ENCODE peak calls at places on chromosomes 1 and 21, in five cellular contexts. A is GM23248, Q is HCT116, G is SK-N-SH, I is PC-3. Y is an unnamed sample.

GRCh38 chr1:219387211-219387610 is 213.5 kb downstream of the LYPLAL1 start:
- DNase-seq in A (no peak), Q (no peak), G (no peak), I (no peak), Y (no peak)

GRCh38 chr1:33577663-33578062 is 105.2 kb downstream of the ZSCAN20 start:
- DNase-seq in A (no peak), Q (no peak), G (no peak), I (no peak), Y (no peak)

GRCh38 chr1:2050793-2051682 is 827 bp downstream of the PRKCZ start:
- DNase-seq in A (no peak), Q (no peak), G (no peak), I (peak; percentile 22), Y (no peak)

GRCh38 chr1:56094168-56094567 is 485.2 kb downstream of the PLPP3 start:
- DNase-seq in A (peak; percentile 53), Q (no peak), G (peak; percentile 65), I (no peak), Y (no peak)

GRCh38 chr1:10705953-10706352 is 90.5 kb downstream of the CASZ1 start:
- DNase-seq in A (no peak), Q (no peak), G (no peak), I (no peak), Y (no peak)

GRCh38 chr1:37393173-37393572 is 81.2 kb upstream of the ZC3H12A start:
- DNase-seq in A (no peak), Q (no peak), G (no peak), I (no peak), Y (no peak)

GRCh38 chr1:62321438-62321837 is 2.2 kb upstream of the KANK4 start:
- DNase-seq in A (peak; percentile 97), Q (peak; percentile 39), G (no peak), I (peak; percentile 93), Y (no peak)

GRCh38 chr1:97668945-97669344 is 251.9 kb downstream of the DPYD start:
- DNase-seq in A (peak; percentile 49), Q (peak; percentile 16), G (peak; percentile 4), I (peak; percentile 64), Y (peak; percentile 59)

GRCh38 chr1:35560256-35561225 is 2.9 kb downstream of the NCDN start:
- DNase-seq in A (peak; percentile 36), Q (no peak), G (no peak), I (no peak), Y (no peak)

GRCh38 chr1:153578936-153579335 is 13.3 kb upstream of the S100A2 start:
- DNase-seq in A (peak; percentile 46), Q (no peak), G (no peak), I (no peak), Y (no peak)

GRCh38 chr1:173436831-173437428 is 40.2 kb upstream of the PRDX6 start:
- DNase-seq in A (no peak), Q (no peak), G (no peak), I (no peak), Y (no peak)

GRCh38 chr1:165895451-165895871 is 68.0 kb downstream of the UCK2 start:
- DNase-seq in A (peak; percentile 62), Q (no peak), G (no peak), I (no peak), Y (no peak)

GRCh38 chr21:38244885-38245869 is 11.6 kb upstream of the KCNJ15 start:
- DNase-seq in A (peak; percentile 98), Q (no peak), G (no peak), I (peak; percentile 83), Y (no peak)

GRCh38 chr1:68313736-68314594 is 81.6 kb upstream of the WLS start:
- DNase-seq in A (peak; percentile 42), Q (no peak), G (peak; percentile 43), I (peak; percentile 41), Y (no peak)

GRCh38 chr1:22576617-22577016 is 13.3 kb downstream of the EPHA8 start:
- DNase-seq in A (no peak), Q (no peak), G (no peak), I (no peak), Y (no peak)

GRCh38 chr1:114043046-114043445 is 63.8 kb downstream of the OLFML3 start:
- DNase-seq in A (no peak), Q (no peak), G (no peak), I (no peak), Y (no peak)
- H3K9me2 ChIP-seq in A (no peaks in the 10 kb centered on the region), Q (no peaks in the 10 kb centered on the region), G (no peaks in the 10 kb centered on the region), I (no peaks in the 10 kb centered on the region), Y (no peaks in the 10 kb centered on the region)

DNA sequence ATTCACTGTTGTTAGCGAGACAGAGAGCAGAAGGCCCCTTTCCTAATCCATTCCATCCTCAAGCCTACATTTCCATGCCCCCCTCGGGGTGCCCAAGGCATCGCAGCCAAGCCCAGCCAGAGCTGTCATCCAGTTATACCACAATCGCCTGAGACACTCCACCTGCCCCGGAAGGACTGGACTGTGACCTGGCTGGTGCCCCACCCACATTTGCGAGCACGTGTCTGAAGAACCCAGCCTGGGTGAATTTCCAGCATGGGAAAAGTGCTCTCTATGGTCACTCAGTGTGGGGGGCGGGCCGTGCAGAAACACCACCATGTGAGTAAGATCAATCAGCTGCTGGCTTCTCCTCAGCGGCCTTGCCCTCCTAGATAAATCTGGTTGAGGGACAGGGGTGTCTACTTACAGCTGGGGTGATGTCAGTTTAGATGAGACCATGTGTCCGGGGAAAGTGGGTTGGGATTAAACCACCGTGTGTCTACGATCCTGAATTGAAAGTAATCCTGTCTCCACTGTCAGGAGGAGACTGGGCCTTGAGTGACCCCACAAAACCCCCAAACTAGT is 44.8 kb downstream of the URB1 start:
- DNase-seq in A (no peak), Q (no peak), G (no peak), I (no peak), Y (no peak)
- H3K9ac ChIP-seq in A (no peak overlapping the region), Q (no peak overlapping the region), G (no peak overlapping the region), I (no peak overlapping the region), Y (no peak overlapping the region)

GRCh38 chr1:181608386-181608785 is 125.1 kb downstream of the CACNA1E start:
- DNase-seq in A (no peak), Q (no peak), G (no peak), I (no peak), Y (no peak)

GRCh38 chr1:181608951-181609350 is 125.6 kb downstream of the CACNA1E start:
- DNase-seq in A (no peak), Q (no peak), G (no peak), I (no peak), Y (no peak)

GRCh38 chr1:181604482-181604881 is 121.2 kb downstream of the CACNA1E start:
- DNase-seq in A (no peak), Q (no peak), G (no peak), I (no peak), Y (no peak)

GRCh38 chr1:181603735-181604410 is 120.6 kb downstream of the CACNA1E start:
- DNase-seq in A (no peak), Q (no peak), G (no peak), I (no peak), Y (no peak)

DNA sequence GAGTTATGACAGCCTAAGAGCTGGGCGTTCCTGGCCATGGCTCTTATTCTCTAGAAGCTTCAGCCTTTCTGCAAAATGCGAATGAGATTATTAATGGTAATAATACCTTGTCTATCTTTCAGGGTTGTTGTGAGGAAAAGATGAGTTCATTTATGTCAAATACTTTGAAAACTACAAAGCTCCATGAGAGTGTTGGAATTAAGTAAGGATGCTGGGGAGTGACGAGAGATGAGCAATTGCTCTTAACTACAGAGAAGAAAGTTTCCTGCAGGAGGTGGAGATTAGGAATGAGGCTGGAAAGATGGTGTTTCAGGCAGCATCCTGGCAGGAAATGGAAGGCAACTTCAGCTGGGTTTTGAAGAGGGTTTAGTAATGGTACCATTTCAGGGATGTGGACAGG is 124.2 kb downstream of the CACNA1E start:
- DNase-seq in A (no peak), Q (no peak), G (no peak), I (no peak), Y (no peak)
- H3K9me2 ChIP-seq in A (no peaks in the 10 kb centered on the region), Q (no peaks in the 10 kb centered on the region), G (no peaks in the 10 kb centered on the region), I (no peaks in the 10 kb centered on the region), Y (no peaks in the 10 kb centered on the region)

GRCh38 chr1:116064616-116065015 is 46.6 kb upstream of the MAB21L3 start:
- DNase-seq in A (peak; percentile 66), Q (no peak), G (no peak), I (peak; percentile 19), Y (no peak)

GRCh38 chr1:116062201-116062600 is 49.0 kb upstream of the MAB21L3 start:
- DNase-seq in A (peak; percentile 12), Q (no peak), G (no peak), I (no peak), Y (no peak)

GRCh38 chr1:116067564-116067887 is 43.7 kb upstream of the MAB21L3 start:
- DNase-seq in A (peak; percentile 92), Q (no peak), G (no peak), I (peak; percentile 8), Y (no peak)

GRCh38 chr1:116066868-116067563 is 44.2 kb upstream of the MAB21L3 start:
- DNase-seq in A (peak; percentile 83), Q (no peak), G (no peak), I (no peak), Y (no peak)
- H3K9ac ChIP-seq in A (peak overlapping the region; percentile 81), Q (no peak overlapping the region), G (no peak overlapping the region), I (no peak overlapping the region), Y (no peak overlapping the region)

DNA sequence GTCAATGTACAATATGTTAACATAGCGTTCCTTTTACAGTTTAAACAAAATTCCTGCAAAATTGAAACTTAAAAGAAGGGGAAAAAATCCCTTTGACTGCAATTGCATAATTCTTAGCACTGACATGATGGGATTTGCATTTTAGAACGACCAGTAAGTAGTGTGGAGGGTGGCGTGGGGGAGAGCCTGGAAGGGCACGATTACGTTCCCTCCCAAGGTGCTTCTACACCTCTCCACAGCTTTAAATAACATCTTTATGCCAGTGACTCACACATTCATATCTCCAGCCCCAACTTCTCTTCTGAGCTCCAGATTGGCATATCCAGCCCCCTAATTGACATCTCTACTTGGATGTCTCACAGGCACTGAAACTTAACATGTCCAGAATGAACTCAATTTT is 64.3 kb downstream of the OLFML3 start:
- DNase-seq in A (no peak), Q (no peak), G (no peak), I (no peak), Y (no peak)
- H3K9me2 ChIP-seq in A (no peaks in the 10 kb centered on the region), Q (no peaks in the 10 kb centered on the region), G (no peaks in the 10 kb centered on the region), I (no peaks in the 10 kb centered on the region), Y (no peaks in the 10 kb centered on the region)

GRCh38 chr1:158103860-158104522 is 76.7 kb upstream of the CD1D start:
- DNase-seq in A (no peak), Q (no peak), G (no peak), I (no peak), Y (no peak)
- H3K9ac ChIP-seq in A (no peak overlapping the region), Q (no peak overlapping the region), G (no peak overlapping the region), I (no peak overlapping the region), Y (no peak overlapping the region)

DNA sequence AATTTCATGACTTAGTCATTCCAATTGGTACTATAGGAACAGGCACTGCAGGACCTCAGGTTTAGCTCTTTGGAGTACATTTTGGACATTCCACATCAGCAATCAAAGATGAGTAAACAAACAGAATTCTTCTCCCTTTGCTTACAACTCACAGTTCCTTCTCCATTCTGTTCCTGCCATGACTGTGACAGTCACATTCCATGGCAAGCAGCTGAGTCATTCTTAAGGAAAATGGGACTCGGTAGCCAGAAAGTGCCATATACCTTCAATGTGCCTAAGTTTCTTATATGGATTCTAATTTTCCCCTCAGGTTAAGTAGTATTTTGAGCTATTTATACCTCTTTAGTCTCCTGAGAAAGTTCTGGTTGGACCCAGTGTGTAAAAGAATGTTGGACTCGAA is 25.6 kb downstream of the CRCT1 start:
- DNase-seq in A (no peak), Q (no peak), G (no peak), I (no peak), Y (no peak)
- H3K9me2 ChIP-seq in A (no peaks in the 10 kb centered on the region), Q (no peaks in the 10 kb centered on the region), G (no peaks in the 10 kb centered on the region), I (no peaks in the 10 kb centered on the region), Y (no peaks in the 10 kb centered on the region)

Y was measured in Karpas-422.